ENCODE peak calls at places on chromosome 17, in four cellular contexts. One of them, this sample, is unnamed.
A peak's percentile ranks its signal among the peaks of the same experiment; 100 is the strongest.

GRCh38 chr17:50055055-50055425 is 870 bp upstream of the ITGA3 start:
- DNase-seq in stimulated activated CD4-positive, alpha-beta T cell treated with anti-CD3 and anti-CD28 coated beads, Interleukin-4, amount 100 ng/mL, for 48 hours: no peak
- DNase-seq in cardiac muscle cell: no peak
- DNase-seq in Calu3: peak; percentile 95
- DNase-seq in this sample: peak; percentile 34

GRCh38 chr17:19346351-19347255 is 15.9 kb downstream of the B9D1 start:
- DNase-seq in stimulated activated CD4-positive, alpha-beta T cell treated with anti-CD3 and anti-CD28 coated beads, Interleukin-4, amount 100 ng/mL, for 48 hours: no peak
- DNase-seq in cardiac muscle cell: peak; percentile 85
- DNase-seq in Calu3: no peak
- DNase-seq in this sample: peak; percentile 72

GRCh38 chr17:65759532-65759931 is 198.1 kb upstream of the AXIN2 start:
- DNase-seq in stimulated activated CD4-positive, alpha-beta T cell treated with anti-CD3 and anti-CD28 coated beads, Interleukin-4, amount 100 ng/mL, for 48 hours: no peak
- DNase-seq in cardiac muscle cell: no peak
- DNase-seq in Calu3: no peak
- DNase-seq in this sample: no peak

GRCh38 chr17:48961516-48962233 is 6.7 kb downstream of the GIP start:
- DNase-seq in stimulated activated CD4-positive, alpha-beta T cell treated with anti-CD3 and anti-CD28 coated beads, Interleukin-4, amount 100 ng/mL, for 48 hours: no peak
- DNase-seq in cardiac muscle cell: peak; percentile 66
- DNase-seq in Calu3: peak; percentile 71
- DNase-seq in this sample: no peak

GRCh38 chr17:57808882-57809281 is 41.0 kb downstream of the MRPS23 start:
- DNase-seq in stimulated activated CD4-positive, alpha-beta T cell treated with anti-CD3 and anti-CD28 coated beads, Interleukin-4, amount 100 ng/mL, for 48 hours: no peak
- DNase-seq in cardiac muscle cell: no peak
- DNase-seq in Calu3: no peak
- DNase-seq in this sample: no peak

GRCh38 chr17:67132366-67132765 is 88.0 kb downstream of the CACNG1 start:
- DNase-seq in stimulated activated CD4-positive, alpha-beta T cell treated with anti-CD3 and anti-CD28 coated beads, Interleukin-4, amount 100 ng/mL, for 48 hours: no peak
- DNase-seq in cardiac muscle cell: no peak
- DNase-seq in Calu3: no peak
- DNase-seq in this sample: no peak

GRCh38 chr17:77881545-77881944 is 77.0 kb upstream of the TNRC6C start:
- DNase-seq in stimulated activated CD4-positive, alpha-beta T cell treated with anti-CD3 and anti-CD28 coated beads, Interleukin-4, amount 100 ng/mL, for 48 hours: peak; percentile 38
- DNase-seq in cardiac muscle cell: peak; percentile 90
- DNase-seq in Calu3: peak; percentile 11
- DNase-seq in this sample: peak; percentile 69

GRCh38 chr17:57104461-57105175 is 19.6 kb downstream of the AKAP1 start:
- DNase-seq in stimulated activated CD4-positive, alpha-beta T cell treated with anti-CD3 and anti-CD28 coated beads, Interleukin-4, amount 100 ng/mL, for 48 hours: no peak
- DNase-seq in cardiac muscle cell: no peak
- DNase-seq in Calu3: no peak
- DNase-seq in this sample: no peak

GRCh38 chr17:68868708-68869107 is 86.5 kb downstream of the ABCA8 start:
- DNase-seq in stimulated activated CD4-positive, alpha-beta T cell treated with anti-CD3 and anti-CD28 coated beads, Interleukin-4, amount 100 ng/mL, for 48 hours: no peak
- DNase-seq in cardiac muscle cell: peak; percentile 48
- DNase-seq in Calu3: no peak
- DNase-seq in this sample: peak; percentile 66

GRCh38 chr17:75152971-75153853 is 1.1 kb downstream of the JPT1 start:
- DNase-seq in stimulated activated CD4-positive, alpha-beta T cell treated with anti-CD3 and anti-CD28 coated beads, Interleukin-4, amount 100 ng/mL, for 48 hours: no peak
- DNase-seq in cardiac muscle cell: peak; percentile 24
- DNase-seq in Calu3: peak; percentile 58
- DNase-seq in this sample: peak; percentile 47

GRCh38 chr17:50534979-50535326 is 2.4 kb downstream of the EPN3 start:
- DNase-seq in stimulated activated CD4-positive, alpha-beta T cell treated with anti-CD3 and anti-CD28 coated beads, Interleukin-4, amount 100 ng/mL, for 48 hours: no peak
- DNase-seq in cardiac muscle cell: no peak
- DNase-seq in Calu3: no peak
- DNase-seq in this sample: no peak

GRCh38 chr17:57871155-57871554 is 21.3 kb upstream of the MRPS23 start:
- DNase-seq in stimulated activated CD4-positive, alpha-beta T cell treated with anti-CD3 and anti-CD28 coated beads, Interleukin-4, amount 100 ng/mL, for 48 hours: no peak
- DNase-seq in cardiac muscle cell: no peak
- DNase-seq in Calu3: no peak
- DNase-seq in this sample: no peak

GRCh38 chr17:8555062-8555461 is 75.5 kb downstream of the MYH10 start:
- DNase-seq in stimulated activated CD4-positive, alpha-beta T cell treated with anti-CD3 and anti-CD28 coated beads, Interleukin-4, amount 100 ng/mL, for 48 hours: no peak
- DNase-seq in cardiac muscle cell: no peak
- DNase-seq in Calu3: no peak
- DNase-seq in this sample: no peak

GRCh38 chr17:28255616-28256015 is 63.4 kb upstream of the TMEM97 start:
- DNase-seq in stimulated activated CD4-positive, alpha-beta T cell treated with anti-CD3 and anti-CD28 coated beads, Interleukin-4, amount 100 ng/mL, for 48 hours: no peak
- DNase-seq in cardiac muscle cell: no peak
- DNase-seq in Calu3: no peak
- DNase-seq in this sample: no peak

GRCh38 chr17:13114601-13115024 is 96.8 kb upstream of the ELAC2 start:
- DNase-seq in stimulated activated CD4-positive, alpha-beta T cell treated with anti-CD3 and anti-CD28 coated beads, Interleukin-4, amount 100 ng/mL, for 48 hours: peak; percentile 1
- DNase-seq in cardiac muscle cell: peak; percentile 62
- DNase-seq in Calu3: no peak
- DNase-seq in this sample: peak; percentile 56

GRCh38 chr17:8100149-8100548 is 12.6 kb upstream of the ALOX12B start:
- DNase-seq in stimulated activated CD4-positive, alpha-beta T cell treated with anti-CD3 and anti-CD28 coated beads, Interleukin-4, amount 100 ng/mL, for 48 hours: no peak
- DNase-seq in cardiac muscle cell: no peak
- DNase-seq in Calu3: no peak
- DNase-seq in this sample: no peak

This sample was measured in testis.